ENCODE peak calls at places on chromosomes 7 and 10, in nine cellular contexts. H is Panc1, D is A549, M is K562, O is GM23338, F is HL-60, E is SK-N-SH, Q is HepG2, U is GM12878. R is an unnamed sample.
A peak's percentile ranks its signal among the peaks of the same experiment; 100 is the strongest.

GRCh38 chr7:28623105-28623730 is 210.9 kb downstream of the CREB5 start:
- DNase-seq in H (no peak), D (no peak), M (no peak), O (no peak), F (no peak), E (no peak), Q (no peak), U (no peak), R (no peak)

GRCh38 chr10:1002425-1003006 is 14.3 kb downstream of the GTPBP4 start:
- DNase-seq in H (no peak), D (peak; percentile 56), M (no peak), O (no peak), F (no peak), E (no peak), Q (no peak), U (no peak), R (no peak)

GRCh38 chr10:129031233-129032150 is 435.5 kb upstream of the MGMT start:
- DNase-seq in H (peak; percentile 18), D (peak; percentile 28), M (peak; percentile 66), O (peak; percentile 80), F (peak; percentile 12), E (peak; percentile 90), Q (peak; percentile 15), U (no peak), R (no peak)

GRCh38 chr7:98826400-98826799 is 43.4 kb downstream of the TMEM130 start:
- DNase-seq in H (no peak), D (no peak), M (no peak), O (no peak), F (no peak), E (no peak), Q (no peak), U (no peak), R (no peak)

GRCh38 chr10:85138046-85138445 is 809.7 kb downstream of the CCSER2 start:
- DNase-seq in H (no peak), D (no peak), M (no peak), O (no peak), F (no peak), E (no peak), Q (no peak), U (no peak), R (no peak)

GRCh38 chr7:43758029-43758860 is at the start of gene BLVRA:
- DNase-seq in H (no peak), D (peak; percentile 38), M (peak; percentile 98), O (peak; percentile 76), F (no peak), E (peak; percentile 100), Q (peak; percentile 37), U (no peak), R (no peak)

GRCh38 chr7:74475243-74475986 is 21.7 kb downstream of the GTF2IRD1 start:
- DNase-seq in H (no peak), D (no peak), M (no peak), O (no peak), F (no peak), E (peak; percentile 30), Q (no peak), U (no peak), R (no peak)

GRCh38 chr7:35677582-35678356 is 17.2 kb downstream of the HERPUD2 start:
- DNase-seq in H (no peak), D (no peak), M (no peak), O (no peak), F (no peak), E (no peak), Q (no peak), U (no peak), R (no peak)

GRCh38 chr7:44325181-44325671 is at the start of gene CAMK2B:
- DNase-seq in H (no peak), D (no peak), M (no peak), O (peak; percentile 34), F (no peak), E (peak; percentile 87), Q (no peak), U (no peak), R (no peak)

GRCh38 chr10:26870766-26871165 is 10.0 kb upstream of the ABI1 start:
- DNase-seq in H (no peak), D (no peak), M (no peak), O (no peak), F (no peak), E (no peak), Q (no peak), U (no peak), R (no peak)

GRCh38 chr7:138784692-138785091 is 13.1 kb upstream of the TMEM213 start:
- DNase-seq in H (no peak), D (no peak), M (no peak), O (no peak), F (no peak), E (no peak), Q (no peak), U (no peak), R (no peak)

GRCh38 chr10:11177926-11178453 is 160.3 kb downstream of the CELF2 start:
- DNase-seq in H (no peak), D (no peak), M (peak; percentile 30), O (no peak), F (no peak), E (no peak), Q (no peak), U (no peak), R (no peak)

GRCh38 chr7:36055207-36055606 is 97.8 kb upstream of the EEPD1 start:
- DNase-seq in H (no peak), D (no peak), M (no peak), O (no peak), F (no peak), E (no peak), Q (no peak), U (no peak), R (no peak)

GRCh38 chr7:109950821-109951601 is 1139.9 kb upstream of the LRRN3 start:
- DNase-seq in H (no peak), D (no peak), M (no peak), O (no peak), F (no peak), E (no peak), Q (no peak), U (no peak), R (no peak)

GRCh38 chr7:151048911-151049463 is 656 bp downstream of the ASIC3 start:
- DNase-seq in H (no peak), D (no peak), M (peak; percentile 16), O (no peak), F (no peak), E (no peak), Q (no peak), U (no peak), R (no peak)

GRCh38 chr7:151047979-151048763 is at the start of gene ASIC3:
- DNase-seq in H (no peak), D (no peak), M (peak; percentile 11), O (no peak), F (no peak), E (peak; percentile 74), Q (no peak), U (no peak), R (no peak)

GRCh38 chr7:151045967-151046366 is 2.4 kb upstream of the ASIC3 start:
- DNase-seq in H (no peak), D (no peak), M (no peak), O (no peak), F (no peak), E (no peak), Q (no peak), U (no peak), R (no peak)

GRCh38 chr7:151045262-151045661 is 3.1 kb upstream of the ASIC3 start:
- DNase-seq in H (no peak), D (no peak), M (no peak), O (no peak), F (no peak), E (no peak), Q (no peak), U (no peak), R (no peak)

GRCh38 chr7:151046603-151047573 is 1.4 kb upstream of the ASIC3 start:
- DNase-seq in H (no peak), D (no peak), M (peak; percentile 13), O (no peak), F (no peak), E (peak; percentile 88), Q (no peak), U (no peak), R (no peak)
- TF ChIP-seq REST in H (no peak), D (no peak), M (no peak), O (no peak), F (no peak), E (no peak), Q (no peak), U (no peak), R (no peak)

GRCh38 chr10:63677001-63677400 is 155.8 kb downstream of the REEP3 start:
- DNase-seq in H (no peak), D (no peak), M (no peak), O (no peak), F (no peak), E (no peak), Q (no peak), U (no peak), R (no peak)
- TF ChIP-seq REST in H (no peak), D (no peak), M (no peak), O (no peak), F (no peak), E (no peak), Q (no peak), U (no peak), R (no peak)

GRCh38 chr7:149459201-149459539 is 1.7 kb downstream of the ZNF777 start:
- DNase-seq in H (no peak), D (no peak), M (no peak), O (no peak), F (no peak), E (no peak), Q (no peak), U (no peak), R (no peak)
- TF ChIP-seq REST in H (no peak), D (no peak), M (no peak), O (no peak), F (no peak), E (no peak), Q (no peak), U (no peak), R (no peak)

GRCh38 chr10:51300617-51301350 is 226.5 kb downstream of the PRKG1 start:
- DNase-seq in H (no peak), D (no peak), M (no peak), O (no peak), F (no peak), E (no peak), Q (no peak), U (no peak), R (no peak)

GRCh38 chr10:51301644-51302043 is 227.4 kb downstream of the PRKG1 start:
- DNase-seq in H (no peak), D (no peak), M (no peak), O (no peak), F (no peak), E (no peak), Q (no peak), U (no peak), R (no peak)

GRCh38 chr10:51291961-51292360 is 217.7 kb downstream of the PRKG1 start:
- DNase-seq in H (no peak), D (no peak), M (no peak), O (no peak), F (no peak), E (no peak), Q (no peak), U (no peak), R (no peak)

GRCh38 chr10:51302316-51302715 is 228.0 kb downstream of the PRKG1 start:
- DNase-seq in H (no peak), D (no peak), M (no peak), O (no peak), F (no peak), E (no peak), Q (no peak), U (no peak), R (no peak)

DNA sequence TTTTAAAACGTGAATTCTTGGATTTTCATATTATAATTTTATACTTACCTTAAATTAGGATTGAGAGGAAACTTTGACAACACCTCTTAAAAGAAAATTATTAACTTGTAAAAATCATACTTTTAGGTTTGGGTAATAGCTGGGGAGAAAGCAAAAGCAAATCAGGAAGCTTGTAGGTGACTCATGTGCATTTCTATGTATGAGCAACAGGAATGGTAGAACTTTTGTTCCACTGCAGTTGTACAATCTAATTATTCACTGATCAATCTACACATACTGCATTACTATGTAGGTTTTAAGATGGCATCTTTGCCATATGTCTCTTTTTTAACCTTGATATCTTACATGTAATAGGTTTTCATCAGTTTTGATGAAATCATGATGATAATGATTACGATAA is 223.2 kb downstream of the PRKG1 start:
- DNase-seq in H (no peak), D (no peak), M (no peak), O (no peak), F (no peak), E (no peak), Q (no peak), U (no peak), R (no peak)
- TF ChIP-seq REST in H (no peak), D (no peak), M (no peak), O (no peak), F (no peak), E (no peak), Q (no peak), U (no peak), R (no peak)